ENCODE peak calls at places on chromosomes 5 and 9, in ten cellular contexts. M, B, C, K, U, A, H, J, I and Z are unnamed samples.

GRCh38 chr9:77752566-77752965 is 104.4 kb upstream of the GNA14 start:
- DNase-seq in H (peak), K (no peak), J (no peak), M (peak), B (no peak), A (no peak), C (no peak), U (no peak), I (no peak), Z (peak)

GRCh38 chr5:57422341-57422740 is 60.3 kb downstream of the ACTBL2 start:
- DNase-seq in C (no peak), J (no peak), M (no peak), H (no peak), A (no peak), B (no peak), I (no peak), K (no peak), U (no peak), Z (no peak)

GRCh38 chr9:130681769-130682489 is 11.7 kb upstream of the EXOSC2 start:
- DNase-seq in U (peak), J (no peak), C (no peak), M (no peak), A (no peak), B (peak), H (no peak), K (no peak), I (no peak), Z (no peak)

GRCh38 chr5:62152394-62153123 is 153.4 kb upstream of the KIF2A start:
- DNase-seq in B (no peak), A (peak), I (no peak), C (no peak), J (no peak), M (no peak), H (no peak), K (no peak), U (no peak), Z (no peak)

GRCh38 chr9:113901196-113901818 is 25.2 kb downstream of the ZNF618 start:
- DNase-seq in I (no peak), J (no peak), U (peak), C (no peak), M (no peak), A (no peak), K (no peak), H (no peak), B (no peak), Z (no peak)

GRCh38 chr5:10535237-10535530 is 28.7 kb upstream of the ANKRD33B start:
- DNase-seq in B (no peak), I (no peak), K (no peak), H (no peak), J (no peak), M (no peak), U (no peak), C (no peak), A (no peak), Z (no peak)

GRCh38 chr9:22170990-22171663 is 162.0 kb upstream of the CDKN2B start:
- DNase-seq in I (no peak), H (no peak), M (no peak), K (no peak), A (no peak), C (no peak), B (no peak), J (no peak), U (no peak), Z (no peak)

GRCh38 chr9:27726244-27727141 is 153.2 kb upstream of the C9orf72 start:
- DNase-seq in C (peak), I (peak), A (peak), J (no peak), K (no peak), B (peak), U (peak), M (peak), H (peak), Z (peak)

GRCh38 chr5:93017854-93018253 is 563.2 kb downstream of the NR2F1-AS1 start:
- DNase-seq in A (no peak), K (no peak), J (no peak), B (no peak), I (no peak), H (peak), C (no peak), M (peak), U (no peak), Z (peak)

GRCh38 chr5:53167836-53168235 is 58.3 kb upstream of the MOCS2 start:
- DNase-seq in H (peak), C (no peak), I (no peak), U (no peak), K (no peak), M (peak), B (no peak), A (no peak), J (no peak), Z (no peak)

GRCh38 chr5:151023651-151024050 is 3.3 kb downstream of the GPX3 start:
- DNase-seq in C (no peak), H (no peak), K (no peak), U (no peak), B (no peak), M (no peak), J (no peak), A (no peak), I (no peak), Z (no peak)

GRCh38 chr9:107337676-107338590 is 54.9 kb downstream of the RAD23B start:
- DNase-seq in B (no peak), I (no peak), U (no peak), K (no peak), J (no peak), M (no peak), H (no peak), C (no peak), A (no peak), Z (no peak)

GRCh38 chr9:122331523-122331927 is 39.3 kb upstream of the PTGS1 start:
- DNase-seq in U (no peak), K (no peak), I (no peak), B (no peak), H (no peak), C (no peak), A (no peak), J (no peak), M (no peak), Z (no peak)

GRCh38 chr9:19151425-19152159 is 24.3 kb upstream of the PLIN2 start:
- DNase-seq in M (no peak), H (no peak), I (no peak), J (no peak), C (no peak), A (no peak), K (no peak), U (no peak), B (peak), Z (no peak)

GRCh38 chr5:115801984-115802383 is 14.5 kb downstream of the CDO1 start:
- DNase-seq in K (no peak), U (no peak), I (no peak), J (no peak), B (no peak), C (no peak), H (no peak), A (no peak), M (no peak), Z (no peak)

GRCh38 chr5:53607896-53608295 is 47.5 kb downstream of the NDUFS4 start:
- DNase-seq in J (no peak), C (no peak), I (no peak), A (no peak), M (peak), B (no peak), K (no peak), H (peak), U (no peak), Z (no peak)

GRCh38 chr5:87780831-87781760 is 368.4 kb upstream of the CCNH start:
- DNase-seq in H (peak), C (peak), B (peak), A (peak), I (peak), M (peak), U (peak), J (peak), K (peak), Z (peak)